ENCODE peak calls at places on chromosomes 11 and 22, in five cellular contexts. B is neuronal stem cell, U is PC-9, M is heart right ventricle, L is esophagus squamous epithelium. A is an unnamed sample. For H3K27me3, the result is how much of the 10 kb centered on the place peaks cover.

GRCh38 chr11:131408011-131408640 is 37.7 kb downstream of the NTM start:
- DNase-seq in B (no peak), L (no peak), M (peak), U (no peak), A (peak)

GRCh38 chr11:129312741-129313587 is 62.7 kb upstream of the BARX2 start:
- DNase-seq in U (no peak), M (no peak), B (no peak), L (no peak), A (no peak)

GRCh38 chr11:34970480-34970879 is 54.1 kb downstream of the PDHX start:
- DNase-seq in U (no peak), L (no peak), M (no peak), B (no peak), A (no peak)

GRCh38 chr11:843818-844692 is 1.4 kb downstream of the TSPAN4 start:
- DNase-seq in B (no peak), M (peak), U (peak), L (no peak), A (peak)

GRCh38 chr11:115501504-115501894 is 2.7 kb downstream of the CADM1 start:
- DNase-seq in L (no peak), U (no peak), B (no peak), M (no peak), A (no peak)

GRCh38 chr22:23804781-23805291 is 18.1 kb downstream of the SMARCB1 start:
- DNase-seq in M (no peak), L (no peak), U (no peak), B (no peak), A (no peak)

GRCh38 chr11:77734890-77735289 is 85.6 kb downstream of the RSF1 start:
- DNase-seq in U (no peak), L (no peak), M (no peak), B (no peak), A (no peak)

GRCh38 chr22:38230108-38230825 is 28.5 kb downstream of the MAFF start:
- DNase-seq in B (no peak), U (no peak), M (peak), L (no peak), A (peak)

GRCh38 chr11:79092791-79093313 is 348.0 kb downstream of the TENM4 start:
- DNase-seq in L (no peak), M (peak), B (no peak), U (peak), A (peak)

GRCh38 chr11:67119577-67120391 is 721 bp downstream of the KDM2A start:
- DNase-seq in L (no peak), B (peak), M (peak), U (no peak), A (no peak)

GRCh38 chr11:834371-835316 is 1.9 kb downstream of the CD151 start:
- DNase-seq in M (peak), L (no peak), B (no peak), U (peak), A (no peak)

GRCh38 chr22:45877036-45877380 is 100.0 kb downstream of the WNT7B start:
- DNase-seq in U (no peak), B (no peak), M (no peak), L (no peak), A (no peak)

GRCh38 chr22:45879552-45879949 is 97.4 kb downstream of the WNT7B start:
- DNase-seq in U (no peak), L (no peak), B (no peak), M (peak), A (no peak)

GRCh38 chr22:45877651-45878050 is 99.3 kb downstream of the WNT7B start:
- DNase-seq in U (no peak), L (no peak), B (no peak), M (no peak), A (no peak)

GRCh38 chr22:45878901-45879551 is 97.9 kb downstream of the WNT7B start:
- DNase-seq in U (no peak), L (no peak), M (no peak), B (no peak), A (no peak)

GRCh38 chr22:45878051-45878764 is 98.8 kb downstream of the WNT7B start:
- DNase-seq in L (no peak), M (no peak), B (no peak), U (no peak), A (no peak)
- H3K27me3 ChIP-seq in L (under half), M (half or more), B (under half), U (under half), A (under half)

DNA sequence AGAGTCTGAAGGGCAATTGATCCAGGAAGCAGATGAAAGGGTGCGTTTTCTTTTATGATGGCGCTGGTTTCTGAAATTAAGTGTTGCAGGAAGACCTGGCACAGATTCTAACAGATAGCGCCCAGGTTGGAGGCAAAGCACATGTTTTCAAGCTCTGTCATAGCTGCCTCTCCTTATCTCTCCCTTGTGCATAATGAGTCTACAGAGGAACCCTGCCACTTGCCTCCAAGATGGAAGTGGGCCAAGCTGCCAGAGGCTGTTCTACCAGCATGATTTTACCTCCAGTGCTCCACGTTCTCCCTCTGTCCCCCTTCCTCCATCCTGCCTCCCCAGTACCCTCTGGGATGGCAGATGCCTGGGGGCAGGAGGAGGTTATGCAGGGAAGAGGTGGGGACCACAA is 30.0 kb upstream of the TLCD5 start:
- DNase-seq in B (no peak), M (no peak), U (peak), L (no peak), A (no peak)
- H3K27me3 ChIP-seq in B (under half), M (half or more), U (under half), L (under half), A (under half)

DNA sequence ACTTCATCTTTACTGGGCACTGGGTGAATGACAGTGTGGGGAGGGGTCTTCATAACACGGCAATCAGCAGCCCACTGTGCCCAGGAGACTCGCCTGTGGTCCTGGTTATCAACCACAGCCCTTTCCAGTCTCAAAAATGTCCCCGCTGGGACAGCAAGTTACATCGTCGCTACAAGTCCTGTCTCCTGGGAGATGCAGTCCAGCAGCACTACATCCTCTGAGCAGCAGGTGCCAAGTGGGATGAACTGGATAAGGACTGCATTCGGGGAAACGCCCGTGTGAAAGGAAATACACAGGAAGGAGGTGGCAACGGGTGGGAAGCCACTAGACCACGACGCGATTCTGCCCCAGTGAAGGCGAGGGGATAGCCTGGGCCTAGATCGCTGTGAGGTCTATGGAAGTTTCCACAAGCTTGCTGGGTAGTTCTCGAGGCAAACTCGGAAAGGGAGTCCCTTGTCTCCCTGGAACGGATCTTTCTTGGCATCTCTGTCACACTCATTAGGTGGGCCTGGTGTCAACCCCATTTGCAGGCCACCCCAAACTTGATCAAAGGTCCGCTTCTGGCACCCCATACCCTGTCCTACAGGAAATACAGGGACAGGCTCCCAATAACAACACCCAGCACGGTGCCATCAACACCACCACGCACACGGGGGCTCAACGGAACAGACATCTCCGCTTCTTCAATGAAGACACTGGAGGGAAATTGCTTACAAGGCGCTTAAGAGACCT is 4.4 kb downstream of the ASCL2 start:
- DNase-seq in L (no peak), B (no peak), M (no peak), U (no peak), A (no peak)
- H3K27me3 ChIP-seq in L (under half), B (under half), M (under half), U (under half), A (under half)

DNA sequence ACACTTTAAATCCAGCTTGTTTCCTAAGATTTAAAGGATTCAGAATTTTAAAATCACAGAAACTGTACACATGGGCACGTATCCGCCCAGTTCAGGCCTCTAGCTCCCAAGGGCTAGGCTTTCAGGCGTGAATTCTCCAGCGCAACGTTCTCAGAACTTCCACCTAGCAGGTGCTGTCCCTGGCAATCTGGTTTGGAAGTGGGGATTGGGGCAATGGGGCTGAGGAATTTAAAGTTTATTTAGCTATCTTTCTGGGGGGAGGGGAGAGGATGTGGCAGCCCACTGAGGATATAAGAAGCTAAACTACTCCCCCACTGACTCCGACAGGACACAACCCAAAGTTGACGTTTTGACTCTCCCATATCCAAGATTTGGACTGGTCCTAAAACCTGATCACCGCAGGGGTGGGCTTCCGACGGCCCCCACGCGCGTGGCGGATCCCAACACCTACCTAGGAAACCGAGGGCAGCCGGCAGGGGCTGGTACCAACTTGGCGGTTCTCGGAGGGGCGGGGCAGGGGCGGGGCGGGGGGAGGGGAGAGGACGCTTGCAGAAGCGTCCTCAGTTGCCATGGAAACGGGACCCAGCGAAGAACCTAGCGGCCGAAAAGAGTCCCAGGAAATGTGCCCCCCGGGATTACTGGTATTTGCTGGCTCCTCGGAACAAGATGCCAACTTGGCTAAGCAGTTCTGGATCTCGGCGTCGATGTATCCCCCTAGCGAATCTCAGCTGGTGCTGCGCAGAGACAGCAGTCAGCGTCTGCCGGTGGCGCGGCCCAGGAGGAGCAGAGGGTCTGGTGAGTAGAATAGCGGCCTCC is at the start of gene HOATZ:
- DNase-seq in U (no peak), L (no peak), M (no peak), B (peak), A (no peak)
- H3K27me3 ChIP-seq in U (under half), L (under half), M (half or more), B (under half), A (under half)

DNA sequence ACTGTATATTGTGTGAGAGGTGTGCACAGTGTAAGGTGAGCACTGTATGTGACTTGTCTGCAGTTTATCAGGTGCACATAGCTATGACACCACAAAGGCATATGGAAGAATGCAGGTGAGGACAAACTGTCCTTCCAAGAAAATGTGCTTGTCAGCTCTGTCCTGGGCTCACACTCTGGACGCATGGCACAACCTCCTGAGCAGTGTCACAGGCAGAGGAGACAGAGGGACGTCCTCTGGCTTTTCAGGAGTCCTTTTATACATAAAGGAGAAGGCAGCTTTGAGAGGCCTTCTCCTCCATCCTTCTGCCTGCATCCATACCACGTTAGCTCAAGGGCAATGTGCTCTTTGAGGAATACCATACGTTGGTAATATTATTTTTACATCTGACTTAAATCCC is 7.5 kb upstream of the MYOD1 start:
- DNase-seq in L (no peak), B (no peak), M (no peak), U (no peak), A (no peak)
- H3K27me3 ChIP-seq in L (under half), B (under half), M (under half), U (half or more), A (under half)

GRCh38 chr11:70885721-70886305 is 366.6 kb downstream of the SHANK2 start:
- DNase-seq in L (no peak), M (no peak), U (no peak), B (no peak), A (no peak)

GRCh38 chr11:70882716-70883085 is 369.7 kb downstream of the SHANK2 start:
- DNase-seq in B (no peak), U (no peak), M (no peak), L (no peak), A (no peak)

GRCh38 chr11:70883323-70883940 is 368.9 kb downstream of the SHANK2 start:
- DNase-seq in M (no peak), B (no peak), U (no peak), L (no peak), A (no peak)

GRCh38 chr11:70885281-70885680 is 367.1 kb downstream of the SHANK2 start:
- DNase-seq in U (no peak), M (no peak), B (no peak), L (no peak), A (no peak)

DNA sequence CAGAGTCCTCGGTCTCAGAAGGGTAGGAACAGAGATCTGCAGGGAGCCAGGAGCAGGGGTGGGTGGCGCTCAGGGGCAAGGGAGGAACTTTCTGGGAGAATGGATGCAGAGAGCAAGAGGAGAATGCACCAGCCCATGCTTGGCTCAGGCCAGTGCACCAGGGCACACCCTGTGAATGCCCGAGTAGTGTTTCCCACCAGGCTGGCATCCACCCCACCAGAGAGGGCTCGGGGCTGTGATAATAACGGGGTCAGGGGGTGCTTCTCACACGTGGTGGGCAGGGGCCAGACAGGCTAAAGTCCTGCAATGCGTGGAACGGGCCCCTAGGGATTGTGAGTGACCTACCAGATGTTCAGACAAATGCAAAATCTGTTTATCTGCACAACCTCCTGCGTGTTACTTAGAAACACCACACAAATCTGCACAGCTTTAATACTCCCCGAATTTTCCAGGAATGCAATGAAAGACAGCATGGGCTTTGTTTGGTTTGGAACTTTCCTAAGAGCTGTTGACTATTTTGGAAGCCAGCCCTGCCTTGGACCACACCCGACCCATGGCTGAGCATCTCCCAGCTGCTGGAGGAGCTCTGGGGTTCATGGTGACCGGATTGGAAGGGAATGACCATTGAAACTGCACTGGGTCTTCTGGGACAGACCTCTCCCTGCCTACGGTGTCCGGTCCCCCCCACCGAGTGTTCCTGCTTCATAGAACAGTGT is 368.2 kb downstream of the SHANK2 start:
- DNase-seq in M (peak), U (no peak), L (no peak), B (no peak), A (no peak)
- H3K27me3 ChIP-seq in M (under half), U (under half), L (under half), B (under half), A (under half)

DNA sequence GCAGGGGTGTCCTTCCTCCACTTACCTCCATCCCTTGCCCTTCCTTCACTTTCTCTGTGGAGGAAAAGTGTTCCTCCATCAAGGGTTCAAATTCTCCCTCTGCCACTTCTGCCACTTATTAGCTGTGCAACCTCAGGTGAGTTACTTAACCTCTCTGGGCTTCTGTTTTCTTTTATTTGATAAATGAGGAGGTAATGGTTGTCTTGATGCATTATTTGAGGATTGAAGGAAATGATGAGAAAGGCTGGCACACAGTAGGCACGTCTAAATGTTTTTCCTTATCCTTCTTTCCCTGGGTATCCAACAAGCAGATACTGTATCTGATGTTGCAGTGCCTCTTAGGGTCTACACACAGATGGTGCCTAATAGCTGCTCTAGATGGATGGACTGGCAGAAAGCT is 14.3 kb upstream of the ALX4 start:
- DNase-seq in B (no peak), M (no peak), L (no peak), U (no peak), A (no peak)
- H3K27me3 ChIP-seq in B (under half), M (half or more), L (under half), U (half or more), A (under half)

GRCh38 chr11:83002047-83002446 is 69.7 kb downstream of the RAB30 start:
- DNase-seq in U (no peak), B (no peak), L (no peak), M (no peak), A (no peak)

GRCh38 chr11:82998697-82999096 is 73.0 kb downstream of the RAB30 start:
- DNase-seq in L (no peak), B (no peak), U (no peak), M (no peak), A (no peak)

GRCh38 chr11:82996966-82997606 is 74.6 kb downstream of the RAB30 start:
- DNase-seq in B (no peak), U (no peak), L (no peak), M (no peak), A (peak)

GRCh38 chr11:83000381-83000780 is 71.3 kb downstream of the RAB30 start:
- DNase-seq in M (no peak), L (no peak), B (no peak), U (no peak), A (no peak)

DNA sequence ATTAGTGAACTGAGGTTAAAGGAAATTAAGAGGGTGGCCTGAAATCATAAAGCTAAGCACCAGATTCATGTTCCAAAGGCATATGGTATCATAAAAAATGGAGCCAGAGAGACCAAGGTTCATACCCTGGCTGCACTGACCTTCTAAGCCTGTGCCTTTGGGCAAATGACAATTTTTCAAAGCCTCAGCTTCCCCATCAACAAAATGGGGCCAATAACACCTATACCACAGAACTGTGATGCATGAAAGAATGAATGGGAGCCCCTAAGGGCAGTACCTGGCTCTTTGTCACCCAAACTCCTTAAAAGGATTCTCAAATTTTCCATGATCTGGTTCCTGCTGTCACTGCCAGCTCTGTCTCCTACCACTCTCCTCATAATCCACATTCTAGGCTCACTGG is 72.5 kb downstream of the RAB30 start:
- DNase-seq in B (no peak), U (no peak), L (no peak), M (no peak), A (no peak)
- H3K27me3 ChIP-seq in B (under half), U (under half), L (under half), M (under half), A (under half)

GRCh38 chr22:22005945-22006595 is 23.5 kb upstream of the TOP3B start:
- DNase-seq in B (no peak), M (no peak), L (no peak), U (no peak), A (no peak)
- H3K27me3 ChIP-seq in B (under half), M (under half), L (under half), U (under half), A (under half)

DNA sequence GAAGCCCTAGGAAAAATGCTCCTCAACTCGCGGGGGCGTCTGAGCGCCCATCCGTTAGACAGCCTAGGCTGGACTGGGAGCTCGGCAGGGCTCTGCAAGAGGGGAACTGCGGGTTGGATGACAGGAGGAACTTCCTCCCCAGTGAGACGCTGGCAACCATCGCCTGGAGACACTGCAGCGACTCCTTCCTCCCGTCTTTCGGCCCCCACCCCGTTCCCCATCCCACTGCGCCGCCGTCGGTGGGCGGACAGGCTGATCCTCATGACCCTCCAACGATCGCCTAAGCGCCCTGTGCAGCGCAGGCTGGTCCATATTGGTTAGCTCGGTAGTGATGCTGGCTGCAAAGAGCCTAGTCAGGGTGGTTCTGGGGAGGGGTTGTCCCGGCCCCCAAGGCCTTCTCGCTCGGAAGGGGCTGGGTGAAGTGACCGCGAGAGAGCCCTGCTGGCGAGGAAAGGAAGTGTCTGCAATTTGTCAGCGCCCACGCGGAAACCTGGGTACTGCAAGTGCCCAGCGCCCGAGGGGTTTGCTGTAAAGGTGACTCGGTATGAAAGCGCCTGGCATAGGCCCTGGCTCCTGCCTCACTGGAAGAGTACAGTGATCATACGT is 638 bp downstream of the NRGN start:
- DNase-seq in U (no peak), B (no peak), M (no peak), L (no peak), A (peak)
- H3K27me3 ChIP-seq in U (under half), B (under half), M (under half), L (under half), A (under half)